ENCODE peak calls at places on chromosomes 13 and 19, in eight cellular contexts. Z is WTC11, O is suprapubic skin, B is Calu3, Y is left lung, N is cardiac fibroblast, A is RWPE2, T is neural crest cell. V is an unnamed sample.

GRCh38 chr13:95117092-95117491 is 184.2 kb downstream of the ABCC4 start:
- DNase-seq in Y (no peak), T (no peak), Z (no peak), O (no peak), N (no peak), B (no peak), A (no peak), V (no peak)

GRCh38 chr13:111561091-111561778 is 240.8 kb downstream of the TEX29 start:
- DNase-seq in A (no peak), Y (no peak), O (no peak), N (no peak), Z (no peak), T (no peak), B (no peak), V (no peak)

GRCh38 chr13:98108330-98108729 is 34.6 kb upstream of the FARP1 start:
- DNase-seq in T (no peak), N (peak), Y (no peak), A (no peak), B (no peak), O (no peak), Z (no peak), V (no peak)

GRCh38 chr13:98755729-98756128 is 3.3 kb upstream of the SLC15A1 start:
- DNase-seq in Y (no peak), A (no peak), B (no peak), Z (no peak), T (no peak), N (no peak), O (no peak), V (no peak)

GRCh38 chr13:97889803-97890202 is 63.7 kb upstream of the IPO5 start:
- DNase-seq in A (no peak), Z (no peak), O (no peak), N (peak), T (no peak), B (no peak), Y (no peak), V (no peak)

GRCh38 chr13:87094646-87095045 is 576.5 kb upstream of the SLITRK5 start:
- DNase-seq in N (peak), A (no peak), Z (no peak), O (no peak), T (no peak), Y (no peak), B (no peak), V (no peak)

GRCh38 chr19:16702123-16702522 is 17.5 kb upstream of the NWD1 start:
- DNase-seq in N (peak), T (no peak), B (no peak), O (peak), Z (no peak), Y (no peak), A (peak), V (no peak)

GRCh38 chr19:48000846-48001245 is 6.4 kb downstream of the ELSPBP1 start:
- DNase-seq in T (no peak), B (no peak), Y (no peak), O (no peak), Z (no peak), A (no peak), N (no peak), V (no peak)

GRCh38 chr19:19637523-19638251 is 5.8 kb downstream of the GMIP start:
- DNase-seq in N (no peak), A (no peak), Y (no peak), B (no peak), O (no peak), T (no peak), Z (peak), V (no peak)

GRCh38 chr19:2167896-2168618 is 4.3 kb downstream of the DOT1L start:
- DNase-seq in B (no peak), N (peak), T (no peak), O (no peak), Y (peak), A (no peak), Z (no peak), V (no peak)

GRCh38 chr13:21825801-21826200 is 154.9 kb downstream of the FGF9 start:
- DNase-seq in Z (no peak), A (no peak), Y (no peak), N (no peak), O (no peak), T (no peak), B (no peak), V (no peak)

GRCh38 chr13:97194473-97194872 is 27.7 kb upstream of the MBNL2 start:
- DNase-seq in O (no peak), T (no peak), B (peak), Z (no peak), Y (no peak), A (no peak), N (peak), V (no peak)

DNA sequence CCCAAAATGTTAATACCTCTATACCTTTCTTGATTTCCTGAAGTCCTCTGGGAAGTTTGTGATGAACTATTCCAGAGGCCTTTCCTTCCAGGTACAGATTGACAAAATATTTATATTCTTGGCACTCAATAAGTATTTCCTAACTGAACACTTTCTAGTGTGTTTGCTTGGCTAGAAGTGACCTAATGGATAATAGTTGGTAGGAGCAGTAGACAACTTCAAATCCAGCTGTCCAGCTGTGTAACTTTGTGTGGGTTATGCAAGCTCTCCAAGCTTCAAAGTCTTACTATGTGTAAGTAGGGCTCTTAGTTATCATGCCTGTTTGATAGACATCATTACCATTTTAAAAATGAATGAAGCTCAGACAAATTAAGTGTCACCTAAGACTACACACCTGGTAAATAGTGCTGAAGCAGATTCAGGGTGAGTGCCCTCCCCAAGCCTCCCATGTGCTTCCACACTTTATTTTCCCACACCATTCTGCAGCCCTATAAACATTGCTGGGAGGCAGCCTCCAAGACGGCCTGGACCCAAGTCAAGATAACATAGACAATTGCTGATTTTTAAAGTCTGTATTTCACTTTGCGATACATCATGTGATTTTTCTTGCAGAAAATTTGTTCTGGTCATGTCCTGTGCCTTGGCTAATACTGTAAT is 196.6 kb downstream of the NALCN start:
- DNase-seq in Z (no peak), T (no peak), A (no peak), N (no peak), Y (no peak), O (no peak), B (no peak), V (no peak)
- TF ChIP-seq CTCF in Z (no peak), T (no peak), A (no peak), N (no peak), Y (no peak), O (no peak), B (no peak), V (no peak)

DNA sequence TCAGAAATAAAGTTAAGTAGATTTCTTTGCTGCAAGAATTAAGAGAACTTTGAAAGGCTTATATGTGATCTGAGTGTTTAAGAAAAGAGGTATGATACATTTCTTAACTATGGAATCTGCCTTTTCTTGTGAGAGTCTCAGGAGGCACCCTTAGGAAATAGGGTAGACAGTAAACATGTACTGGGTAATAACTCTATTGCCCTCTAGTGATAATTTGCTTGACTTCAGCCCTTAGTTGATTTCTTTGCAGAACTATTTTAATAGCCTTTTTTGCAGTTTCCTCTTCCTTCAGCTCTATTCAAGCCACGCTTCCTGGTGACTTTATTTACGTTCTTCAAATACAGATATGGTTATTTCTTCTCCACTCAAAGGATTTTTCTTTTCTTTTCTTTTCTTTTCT is 37.0 kb upstream of the CCNA1 start:
- DNase-seq in T (no peak), Z (no peak), O (no peak), N (peak), A (no peak), Y (no peak), B (no peak), V (no peak)
- TF ChIP-seq CTCF in T (no peak), Z (no peak), O (peak), N (peak), A (peak), Y (peak), B (no peak), V (no peak)

GRCh38 chr13:29801737-29802305 is 48.6 kb downstream of the UBL3 start:
- DNase-seq in O (no peak), Y (no peak), B (no peak), Z (no peak), T (no peak), N (peak), A (no peak), V (no peak)
- TF ChIP-seq CTCF in O (no peak), Y (no peak), B (no peak), Z (no peak), T (no peak), N (no peak), A (no peak), V (no peak)

GRCh38 chr19:10424011-10424637 is 3.8 kb downstream of the PDE4A start:
- DNase-seq in O (no peak), A (no peak), T (peak), Y (peak), Z (peak), N (peak), B (peak), V (peak)
- TF ChIP-seq CTCF in O (peak), A (peak), T (peak), Y (peak), Z (peak), N (peak), B (peak), V (peak)

GRCh38 chr19:56720281-56720680 is 48.7 kb upstream of the ZNF835 start:
- DNase-seq in A (no peak), N (no peak), O (no peak), B (no peak), Z (no peak), T (no peak), Y (no peak), V (no peak)

GRCh38 chr19:56727731-56728130 is 56.2 kb upstream of the ZNF835 start:
- DNase-seq in Y (no peak), T (no peak), O (no peak), A (no peak), N (no peak), Z (no peak), B (no peak), V (no peak)

GRCh38 chr19:56721714-56722113 is 50.2 kb upstream of the ZNF835 start:
- DNase-seq in Y (no peak), A (no peak), N (no peak), B (no peak), T (no peak), O (no peak), Z (no peak), V (no peak)

DNA sequence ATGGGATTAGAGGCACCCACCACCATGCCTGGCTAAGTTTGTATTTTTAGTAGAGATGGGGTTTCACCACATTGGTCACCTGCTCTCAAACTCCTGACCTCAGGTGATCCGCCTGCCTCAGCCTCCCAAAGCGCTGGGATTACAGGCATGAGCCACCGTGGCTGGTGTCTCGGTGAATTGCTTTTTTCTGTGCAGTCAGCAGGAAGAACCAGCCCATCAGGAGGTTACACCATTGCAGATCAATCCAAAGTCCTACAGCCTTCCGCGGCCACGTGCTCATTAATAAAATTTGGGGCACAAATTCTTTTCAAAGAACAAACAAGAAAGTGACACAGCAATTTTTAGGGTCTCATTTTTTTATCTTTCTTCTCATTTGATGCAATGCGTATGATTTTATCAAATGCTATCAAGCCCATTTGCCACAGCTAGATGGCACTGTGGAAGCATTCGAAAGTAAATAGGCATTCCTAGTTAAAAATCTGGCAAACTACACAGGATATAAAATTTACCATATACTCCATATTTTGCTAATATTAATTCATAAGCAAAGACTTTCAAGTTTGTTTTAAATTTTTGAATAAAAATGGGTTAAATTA is 54.4 kb upstream of the ZNF835 start:
- DNase-seq in T (no peak), Z (no peak), A (no peak), Y (no peak), O (no peak), N (no peak), B (no peak), V (no peak)
- TF ChIP-seq CTCF in T (no peak), Z (no peak), A (peak), Y (peak), O (no peak), N (no peak), B (no peak), V (no peak)

DNA sequence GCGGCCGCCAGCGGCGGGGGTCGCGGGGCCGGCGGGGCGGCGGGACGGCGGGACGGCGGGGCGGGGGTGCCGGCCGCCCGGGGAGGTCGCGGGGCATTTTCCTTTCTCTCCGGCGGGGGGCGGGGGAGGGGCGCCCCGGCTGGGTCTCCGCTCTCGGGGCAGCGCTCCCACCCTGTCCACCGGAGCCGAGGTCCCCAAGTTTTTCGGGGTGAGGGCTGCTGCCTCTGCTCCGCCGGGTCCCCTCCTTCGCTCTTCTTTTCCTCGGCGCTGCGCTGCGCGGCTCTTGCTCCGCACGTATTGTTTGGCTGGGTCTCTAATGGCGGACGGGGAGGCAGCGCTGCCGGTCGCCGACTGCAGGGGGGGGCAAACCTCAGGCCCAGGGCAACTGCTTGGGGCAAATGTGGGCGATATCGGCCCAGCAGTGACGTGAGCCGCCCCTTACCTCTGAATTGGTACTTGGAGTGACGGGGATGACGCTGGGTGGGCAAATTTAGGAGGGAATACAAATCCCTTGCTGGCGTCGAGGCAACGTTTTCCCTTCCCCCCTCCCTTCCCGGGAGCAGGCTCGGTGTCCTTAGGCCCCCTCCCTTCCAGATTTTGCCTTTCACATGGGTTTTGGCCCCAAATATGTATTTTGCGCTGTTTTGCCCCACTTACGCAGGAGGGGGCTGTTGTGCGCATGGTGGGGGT is 759 bp downstream of the ZMYM2 start:
- DNase-seq in T (peak), A (peak), B (peak), N (peak), O (peak), Y (peak), Z (peak), V (peak)
- TF ChIP-seq CTCF in T (no peak), A (no peak), B (peak), N (peak), O (peak), Y (no peak), Z (no peak), V (no peak)

DNA sequence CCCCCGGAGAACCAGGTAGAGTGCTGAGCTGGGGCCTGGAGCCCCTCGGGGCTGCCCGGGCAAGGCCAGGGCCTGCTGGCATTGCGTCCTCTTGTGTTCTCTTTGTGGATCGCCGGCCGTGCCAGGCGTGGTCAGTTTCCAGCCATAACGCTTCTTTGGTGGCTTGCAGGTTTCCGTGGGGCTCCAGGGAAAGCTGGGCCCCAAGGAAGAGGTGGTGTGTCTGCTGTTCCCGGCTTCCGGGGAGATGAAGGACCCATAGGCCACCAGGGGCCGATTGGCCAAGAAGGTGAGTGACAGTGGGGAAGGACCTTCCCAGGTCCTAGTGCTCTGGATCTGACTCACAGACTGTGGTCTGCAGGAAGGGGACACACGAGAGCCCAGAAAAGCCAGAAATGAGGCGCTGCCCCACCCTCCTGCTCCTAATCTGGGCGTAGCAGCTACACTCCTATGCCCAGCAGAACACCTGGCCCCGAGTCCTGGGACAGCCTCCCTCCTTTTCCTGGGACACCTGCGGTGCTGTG is 57.5 kb downstream of the RAB20 start:
- DNase-seq in T (no peak), A (no peak), O (no peak), Y (no peak), N (no peak), Z (no peak), B (no peak), V (no peak)
- TF ChIP-seq CTCF in T (no peak), A (no peak), O (no peak), Y (no peak), N (no peak), Z (no peak), B (no peak), V (no peak)

DNA sequence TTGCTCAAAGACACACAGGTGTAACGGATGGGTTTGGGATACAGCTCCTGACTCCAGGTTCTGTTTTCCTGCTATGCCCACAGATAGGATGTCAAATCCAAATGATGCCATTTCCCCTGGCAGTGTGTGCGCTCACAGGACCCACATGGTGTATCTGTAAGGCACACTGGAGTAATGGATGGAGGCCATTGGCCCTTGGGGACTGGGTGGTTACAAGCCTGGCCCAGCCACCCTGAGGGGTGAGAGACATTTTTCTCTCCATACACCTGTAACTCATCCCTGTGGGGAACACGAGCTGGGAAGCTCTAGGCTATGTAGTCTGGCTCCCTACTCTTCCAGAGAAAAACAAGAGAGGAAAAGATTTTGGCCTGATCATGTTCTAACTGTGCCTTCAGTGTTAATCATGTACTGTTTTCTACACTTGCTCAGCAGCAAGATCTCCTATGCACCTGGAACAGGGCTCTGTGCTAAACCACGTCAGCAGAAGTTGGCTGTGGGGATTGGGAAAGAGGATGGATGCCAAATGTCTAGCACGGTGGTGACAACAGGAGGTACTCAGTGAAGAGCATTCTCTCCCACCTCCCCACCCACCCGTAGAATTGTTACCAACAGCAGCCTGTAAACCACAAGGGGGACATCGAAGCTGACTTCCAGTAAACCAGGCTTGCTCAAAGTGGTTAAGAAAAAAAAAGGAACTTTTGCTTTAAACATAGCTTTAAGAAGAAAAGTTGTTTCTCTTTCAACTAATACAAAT is 237.0 kb downstream of the LACC1 start:
- DNase-seq in Z (no peak), Y (no peak), T (no peak), N (peak), B (no peak), O (no peak), A (no peak), V (no peak)
- TF ChIP-seq CTCF in Z (no peak), Y (no peak), T (no peak), N (peak), B (no peak), O (no peak), A (no peak), V (no peak)

GRCh38 chr13:80923907-80924306 is 583.0 kb upstream of the SPRY2 start:
- DNase-seq in A (no peak), B (no peak), N (peak), T (no peak), Z (peak), Y (no peak), O (no peak), V (no peak)
- TF ChIP-seq CTCF in A (no peak), B (no peak), N (no peak), T (peak), Z (no peak), Y (no peak), O (no peak), V (no peak)

GRCh38 chr19:56159616-56160271 is 16.1 kb upstream of the GALP start:
- DNase-seq in Y (no peak), O (no peak), Z (no peak), T (no peak), A (no peak), N (no peak), B (no peak), V (no peak)
- TF ChIP-seq CTCF in Y (no peak), O (no peak), Z (no peak), T (no peak), A (no peak), N (no peak), B (no peak), V (no peak)

V was measured in nephron progenitor cell.